ENCODE peak calls at places on chromosomes 2 and 18, in ten cellular contexts. R is colonic mucosa; A is posterior cingulate gyrus; Y is activated naive CD4-positive, alpha-beta T cell treated with anti-CD3 and anti-CD28 coated beads, Interleukin-2, amount 50 U/mL, for 72 hours; C is activated T-cell treated with anti-CD3 and anti-CD28 coated beads for 1 hour; X is activated T-helper 1 cell treated with anti-CD3 and anti-CD28 coated beads, Interleukin-12 subunit alpha, Interleukin-12 subunit beta, Interleukin-2, Interleukin-4 antibody, amounts not matched to agents 30 ng/mL and 10 ng/mL and 1 ng/mL, durations not matched to agents 14 hours and 24 hours and 36 hours; T is HepG2; W is Peyer's patch; Z is GM06990; S is amygdala. I is an unnamed sample.

GRCh38 chr2:44579837-44580230 is 218.1 kb downstream of the CAMKMT start:
- DNase-seq in R (no peak), A (no peak), Y (no peak), C (no peak), X (no peak), T (no peak), W (no peak), Z (no peak), S (no peak), I (no peak)

GRCh38 chr2:127025357-127026062 is 81.4 kb downstream of the BIN1 start:
- DNase-seq in R (peak; percentile 77), A (peak; percentile 84), Y (peak; percentile 74), C (peak; percentile 59), X (peak; percentile 76), T (no peak), W (peak; percentile 59), Z (peak; percentile 53), S (peak; percentile 50), I (no peak)

GRCh38 chr2:65153515-65153914 is 23.6 kb upstream of the RAB1A start:
- DNase-seq in R (no peak), A (no peak), Y (no peak), C (no peak), X (no peak), T (peak; percentile 44), W (no peak), Z (no peak), S (no peak), I (no peak)

GRCh38 chr2:61504949-61505348 is 33.2 kb downstream of the XPO1 start:
- DNase-seq in R (no peak), A (no peak), Y (no peak), C (no peak), X (no peak), T (no peak), W (no peak), Z (no peak), S (no peak), I (no peak)

GRCh38 chr2:42028571-42029148 is 19.2 kb upstream of the PKDCC start:
- DNase-seq in R (no peak), A (peak; percentile 57), Y (no peak), C (no peak), X (no peak), T (no peak), W (no peak), Z (peak; percentile 70), S (no peak), I (no peak)

GRCh38 chr2:58764321-58765099 is 523.4 kb upstream of the FANCL start:
- DNase-seq in R (no peak), A (no peak), Y (no peak), C (no peak), X (no peak), T (no peak), W (no peak), Z (peak; percentile 28), S (no peak), I (no peak)

GRCh38 chr2:138236142-138236541 is 265.4 kb upstream of the SPOPL start:
- DNase-seq in R (no peak), A (no peak), Y (no peak), C (no peak), X (no peak), T (no peak), W (no peak), Z (no peak), S (no peak), I (no peak)

GRCh38 chr2:20513946-20514345 is 67.1 kb downstream of the RHOB start:
- DNase-seq in R (no peak), A (no peak), Y (no peak), C (no peak), X (no peak), T (no peak), W (no peak), Z (no peak), S (no peak), I (no peak)

GRCh38 chr2:26838121-26838906 is 9.6 kb upstream of the DPYSL5 start:
- DNase-seq in R (no peak), A (no peak), Y (no peak), C (no peak), X (no peak), T (no peak), W (no peak), Z (no peak), S (no peak), I (no peak)

GRCh38 chr2:219274392-219274921 is 4.7 kb upstream of the DNAJB2 start:
- DNase-seq in R (no peak), A (no peak), Y (no peak), C (no peak), X (no peak), T (peak; percentile 74), W (no peak), Z (no peak), S (no peak), I (no peak)

GRCh38 chr18:39414009-39414700 is 1848.6 kb upstream of the CELF4 start:
- DNase-seq in R (no peak), A (no peak), Y (no peak), C (no peak), X (no peak), T (no peak), W (no peak), Z (no peak), S (no peak), I (no peak)

GRCh38 chr2:163345795-163346573 is 389.8 kb downstream of the FIGN start:
- DNase-seq in R (no peak), A (no peak), Y (peak; percentile 2), C (no peak), X (no peak), T (peak; percentile 59), W (no peak), Z (peak; percentile 9), S (peak; percentile 61), I (no peak)

GRCh38 chr2:134398300-134398699 is 144.4 kb downstream of the MGAT5 start:
- DNase-seq in R (no peak), A (no peak), Y (no peak), C (no peak), X (no peak), T (no peak), W (no peak), Z (no peak), S (no peak), I (no peak)

GRCh38 chr2:56713161-56713676 is 529.4 kb downstream of the CCDC85A start:
- DNase-seq in R (no peak), A (no peak), Y (no peak), C (no peak), X (no peak), T (no peak), W (no peak), Z (no peak), S (no peak), I (no peak)

GRCh38 chr2:64841462-64841861 is 147.7 kb upstream of the SLC1A4 start:
- DNase-seq in R (no peak), A (no peak), Y (no peak), C (no peak), X (no peak), T (no peak), W (no peak), Z (no peak), S (no peak), I (no peak)

GRCh38 chr2:171244466-171244969 is 83.8 kb upstream of the TLK1 start:
- DNase-seq in R (no peak), A (no peak), Y (no peak), C (no peak), X (no peak), T (no peak), W (no peak), Z (no peak), S (no peak), I (no peak)

GRCh38 chr18:77096936-77097886 is 35.4 kb downstream of the MBP start:
- DNase-seq in R (no peak), A (peak; percentile 19), Y (no peak), C (no peak), X (no peak), T (no peak), W (no peak), Z (no peak), S (no peak), I (no peak)

GRCh38 chr2:10255189-10256030 is 47.3 kb upstream of the HPCAL1 start:
- DNase-seq in R (no peak), A (no peak), Y (no peak), C (no peak), X (no peak), T (no peak), W (no peak), Z (no peak), S (no peak), I (no peak)

GRCh38 chr2:219183151-219183757 is 5.2 kb downstream of the RETREG2 start:
- DNase-seq in R (peak; percentile 17), A (no peak), Y (no peak), C (no peak), X (no peak), T (no peak), W (no peak), Z (no peak), S (no peak), I (no peak)

GRCh38 chr2:209629622-209630021 is 142.0 kb upstream of the UNC80 start:
- DNase-seq in R (no peak), A (no peak), Y (no peak), C (no peak), X (no peak), T (no peak), W (no peak), Z (no peak), S (no peak), I (no peak)

GRCh38 chr2:158921599-158922408 is 46.6 kb upstream of the TANC1 start:
- DNase-seq in R (no peak), A (no peak), Y (no peak), C (no peak), X (no peak), T (no peak), W (no peak), Z (no peak), S (no peak), I (no peak)

GRCh38 chr2:51795248-51795888 is 763.4 kb upstream of the NRXN1 start:
- DNase-seq in R (peak; percentile 45), A (no peak), Y (no peak), C (no peak), X (no peak), T (peak; percentile 17), W (no peak), Z (no peak), S (no peak), I (no peak)

GRCh38 chr18:34729740-34730338 is 19.7 kb downstream of the DTNA start:
- DNase-seq in R (no peak), A (no peak), Y (no peak), C (no peak), X (no peak), T (no peak), W (no peak), Z (no peak), S (no peak), I (no peak)

I was measured in left lobe of liver.